ENCODE peak calls at places on chromosome 12, in nine cellular contexts. One of them, this sample, is unnamed.

GRCh38 chr12:65634626-65635331 is 189.5 kb upstream of the HMGA2 start:
- DNase-seq in mammary epithelial cell: peak; percentile 77
- DNase-seq in Peyer's patch: no peak
- DNase-seq in heart left ventricle: no peak
- DNase-seq in endodermal cell: no peak
- DNase-seq in fibroblast of lung: peak; percentile 79
- DNase-seq in Caco-2: no peak
- DNase-seq in body of pancreas: no peak
- DNase-seq in SK-N-SH: no peak
- DNase-seq in this sample: no peak

GRCh38 chr12:48788852-48789775 is at the start of gene ADCY6:
- DNase-seq in body of pancreas: peak; percentile 89
- DNase-seq in endodermal cell: peak; percentile 96
- DNase-seq in heart left ventricle: peak; percentile 88
- DNase-seq in Caco-2: peak; percentile 94
- DNase-seq in Peyer's patch: no peak
- DNase-seq in SK-N-SH: peak; percentile 96
- DNase-seq in mammary epithelial cell: peak; percentile 47
- DNase-seq in fibroblast of lung: peak; percentile 77
- DNase-seq in this sample: no peak

GRCh38 chr12:104588048-104588942 is 131.5 kb downstream of the CHST11 start:
- DNase-seq in fibroblast of lung: peak; percentile 89
- DNase-seq in Peyer's patch: no peak
- DNase-seq in body of pancreas: no peak
- DNase-seq in Caco-2: no peak
- DNase-seq in SK-N-SH: no peak
- DNase-seq in mammary epithelial cell: peak; percentile 97
- DNase-seq in heart left ventricle: no peak
- DNase-seq in endodermal cell: no peak
- DNase-seq in this sample: no peak

GRCh38 chr12:27969901-27970390 is 2.6 kb downstream of the PTHLH start:
- DNase-seq in fibroblast of lung: peak; percentile 80
- DNase-seq in Peyer's patch: no peak
- DNase-seq in body of pancreas: peak; percentile 73
- DNase-seq in endodermal cell: peak; percentile 94
- DNase-seq in mammary epithelial cell: peak; percentile 95
- DNase-seq in heart left ventricle: peak; percentile 50
- DNase-seq in Caco-2: peak; percentile 86
- DNase-seq in SK-N-SH: no peak
- DNase-seq in this sample: peak; percentile 79

GRCh38 chr12:84912191-84913142 is at the start of gene SLC6A15:
- DNase-seq in Caco-2: no peak
- DNase-seq in fibroblast of lung: peak; percentile 74
- DNase-seq in body of pancreas: peak; percentile 27
- DNase-seq in Peyer's patch: no peak
- DNase-seq in SK-N-SH: peak; percentile 91
- DNase-seq in heart left ventricle: no peak
- DNase-seq in endodermal cell: peak; percentile 95
- DNase-seq in mammary epithelial cell: peak; percentile 88
- DNase-seq in this sample: peak; percentile 14

GRCh38 chr12:116999066-116999465 is 88.3 kb downstream of the FBXW8 start:
- DNase-seq in Caco-2: no peak
- DNase-seq in SK-N-SH: no peak
- DNase-seq in mammary epithelial cell: no peak
- DNase-seq in heart left ventricle: no peak
- DNase-seq in fibroblast of lung: no peak
- DNase-seq in Peyer's patch: no peak
- DNase-seq in endodermal cell: no peak
- DNase-seq in body of pancreas: no peak
- DNase-seq in this sample: no peak

GRCh38 chr12:30696486-30696885 is 817 bp upstream of the IPO8 start:
- DNase-seq in endodermal cell: peak; percentile 77
- DNase-seq in heart left ventricle: no peak
- DNase-seq in fibroblast of lung: no peak
- DNase-seq in SK-N-SH: peak; percentile 26
- DNase-seq in mammary epithelial cell: no peak
- DNase-seq in Peyer's patch: no peak
- DNase-seq in body of pancreas: peak; percentile 12
- DNase-seq in Caco-2: peak; percentile 8
- DNase-seq in this sample: peak; percentile 10

GRCh38 chr12:57632369-57632897 is 568 bp downstream of the B4GALNT1 start:
- DNase-seq in SK-N-SH: peak; percentile 84
- DNase-seq in Peyer's patch: no peak
- DNase-seq in endodermal cell: peak; percentile 87
- DNase-seq in heart left ventricle: peak; percentile 22
- DNase-seq in fibroblast of lung: peak; percentile 32
- DNase-seq in Caco-2: peak; percentile 42
- DNase-seq in mammary epithelial cell: peak; percentile 29
- DNase-seq in body of pancreas: no peak
- DNase-seq in this sample: no peak

GRCh38 chr12:56117778-56118687 is at the start of gene ZC3H10:
- DNase-seq in fibroblast of lung: peak; percentile 99
- DNase-seq in heart left ventricle: peak; percentile 96
- DNase-seq in Peyer's patch: peak; percentile 96
- DNase-seq in body of pancreas: peak; percentile 99
- DNase-seq in Caco-2: peak; percentile 98
- DNase-seq in SK-N-SH: peak; percentile 89
- DNase-seq in endodermal cell: peak; percentile 100
- DNase-seq in mammary epithelial cell: peak; percentile 99
- DNase-seq in this sample: peak; percentile 95
- TF ChIP-seq CTCF in fibroblast of lung: peak; percentile 44
- TF ChIP-seq CTCF in heart left ventricle: peak; percentile 30
- TF ChIP-seq CTCF in Peyer's patch: peak; percentile 55
- TF ChIP-seq CTCF in body of pancreas: peak; percentile 83
- TF ChIP-seq CTCF in Caco-2: peak; percentile 53
- TF ChIP-seq CTCF in SK-N-SH: peak; percentile 51
- TF ChIP-seq CTCF in endodermal cell: peak; percentile 69
- TF ChIP-seq CTCF in mammary epithelial cell: peak; percentile 23
- TF ChIP-seq CTCF in this sample: peak; percentile 58

GRCh38 chr12:75692883-75693282 is 181.5 kb upstream of the KRR1 start:
- DNase-seq in heart left ventricle: no peak
- DNase-seq in mammary epithelial cell: no peak
- DNase-seq in endodermal cell: no peak
- DNase-seq in body of pancreas: no peak
- DNase-seq in Caco-2: no peak
- DNase-seq in fibroblast of lung: peak; percentile 46
- DNase-seq in Peyer's patch: no peak
- DNase-seq in SK-N-SH: no peak
- DNase-seq in this sample: no peak
- H3K4me3 ChIP-seq in heart left ventricle: no peak overlapping the region
- H3K4me3 ChIP-seq in mammary epithelial cell: no peak overlapping the region
- H3K4me3 ChIP-seq in endodermal cell: no peak overlapping the region
- H3K4me3 ChIP-seq in body of pancreas: no peak overlapping the region
- H3K4me3 ChIP-seq in Caco-2: no peak overlapping the region
- H3K4me3 ChIP-seq in fibroblast of lung: no peak overlapping the region
- H3K4me3 ChIP-seq in Peyer's patch: no peak overlapping the region
- H3K4me3 ChIP-seq in SK-N-SH: no peak overlapping the region
- H3K4me3 ChIP-seq in this sample: no peak overlapping the region

DNA sequence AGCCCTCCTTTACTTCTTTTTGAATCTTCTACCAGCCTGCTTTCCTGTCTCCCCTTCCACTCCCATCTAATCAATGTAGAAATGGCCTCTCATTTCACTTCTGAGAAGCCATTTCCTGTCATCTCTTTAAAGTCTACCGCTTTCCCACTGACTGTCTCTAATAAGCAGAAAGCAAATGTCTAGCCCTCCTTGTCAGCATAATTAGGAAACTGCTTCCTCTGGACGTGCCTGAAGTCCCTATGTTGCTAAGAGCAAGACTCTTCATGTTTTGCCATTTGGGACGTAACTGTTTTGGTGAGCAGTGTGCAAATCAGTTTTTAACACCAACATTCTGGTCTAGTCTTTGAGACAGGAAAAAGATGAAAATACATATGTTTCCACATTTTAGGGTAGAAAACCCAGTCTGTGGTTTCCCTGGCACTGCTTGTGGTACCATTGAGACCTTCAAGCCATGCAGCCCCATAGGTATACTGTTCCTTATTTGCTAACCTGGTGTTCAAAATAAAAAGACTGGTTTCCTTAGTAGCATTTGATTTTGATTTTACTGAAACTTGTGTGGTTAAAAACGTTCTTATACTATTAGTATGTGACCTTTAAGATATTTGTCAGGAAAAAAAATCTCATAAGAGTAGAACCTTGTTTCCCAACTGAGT is 22.1 kb downstream of the IFNG start:
- DNase-seq in SK-N-SH: no peak
- DNase-seq in Caco-2: no peak
- DNase-seq in body of pancreas: no peak
- DNase-seq in Peyer's patch: no peak
- DNase-seq in endodermal cell: no peak
- DNase-seq in fibroblast of lung: no peak
- DNase-seq in mammary epithelial cell: no peak
- DNase-seq in heart left ventricle: no peak
- DNase-seq in this sample: no peak
- H3K27me3 ChIP-seq in SK-N-SH: peaks cover 6% of the 10 kb centered on the region
- H3K27me3 ChIP-seq in Caco-2: no peaks in the 10 kb centered on the region
- H3K27me3 ChIP-seq in body of pancreas: no peaks in the 10 kb centered on the region
- H3K27me3 ChIP-seq in Peyer's patch: no peaks in the 10 kb centered on the region
- H3K27me3 ChIP-seq in endodermal cell: peaks cover 64% of the 10 kb centered on the region
- H3K27me3 ChIP-seq in fibroblast of lung: no peaks in the 10 kb centered on the region
- H3K27me3 ChIP-seq in mammary epithelial cell: no peaks in the 10 kb centered on the region
- H3K27me3 ChIP-seq in heart left ventricle: no peaks in the 10 kb centered on the region
- H3K27me3 ChIP-seq in this sample: no peaks in the 10 kb centered on the region

GRCh38 chr12:122097641-122098364 is 19.2 kb downstream of the MLXIP start:
- DNase-seq in Peyer's patch: no peak
- DNase-seq in fibroblast of lung: peak; percentile 60
- DNase-seq in endodermal cell: peak; percentile 90
- DNase-seq in mammary epithelial cell: no peak
- DNase-seq in heart left ventricle: no peak
- DNase-seq in SK-N-SH: peak; percentile 66
- DNase-seq in Caco-2: peak; percentile 74
- DNase-seq in body of pancreas: peak; percentile 98
- DNase-seq in this sample: no peak

GRCh38 chr12:122102331-122102730 is 23.8 kb downstream of the MLXIP start:
- DNase-seq in Caco-2: no peak
- DNase-seq in SK-N-SH: no peak
- DNase-seq in endodermal cell: no peak
- DNase-seq in fibroblast of lung: no peak
- DNase-seq in mammary epithelial cell: no peak
- DNase-seq in body of pancreas: peak; percentile 44
- DNase-seq in Peyer's patch: no peak
- DNase-seq in heart left ventricle: peak; percentile 63
- DNase-seq in this sample: no peak

GRCh38 chr12:122099856-122100255 is 21.3 kb downstream of the MLXIP start:
- DNase-seq in endodermal cell: no peak
- DNase-seq in fibroblast of lung: no peak
- DNase-seq in Caco-2: no peak
- DNase-seq in heart left ventricle: no peak
- DNase-seq in mammary epithelial cell: no peak
- DNase-seq in body of pancreas: no peak
- DNase-seq in SK-N-SH: no peak
- DNase-seq in Peyer's patch: no peak
- DNase-seq in this sample: no peak

GRCh38 chr12:122099280-122099749 is 20.8 kb downstream of the MLXIP start:
- DNase-seq in endodermal cell: peak; percentile 45
- DNase-seq in Peyer's patch: no peak
- DNase-seq in heart left ventricle: no peak
- DNase-seq in body of pancreas: no peak
- DNase-seq in fibroblast of lung: no peak
- DNase-seq in SK-N-SH: no peak
- DNase-seq in Caco-2: no peak
- DNase-seq in mammary epithelial cell: no peak
- DNase-seq in this sample: no peak

GRCh38 chr12:122100568-122100967 is 22.0 kb downstream of the MLXIP start:
- DNase-seq in endodermal cell: no peak
- DNase-seq in Peyer's patch: no peak
- DNase-seq in SK-N-SH: no peak
- DNase-seq in body of pancreas: no peak
- DNase-seq in fibroblast of lung: no peak
- DNase-seq in Caco-2: no peak
- DNase-seq in heart left ventricle: no peak
- DNase-seq in mammary epithelial cell: no peak
- DNase-seq in this sample: no peak
- TF ChIP-seq CTCF in endodermal cell: no peak
- TF ChIP-seq CTCF in Peyer's patch: no peak
- TF ChIP-seq CTCF in SK-N-SH: no peak
- TF ChIP-seq CTCF in body of pancreas: no peak
- TF ChIP-seq CTCF in fibroblast of lung: no peak
- TF ChIP-seq CTCF in Caco-2: no peak
- TF ChIP-seq CTCF in heart left ventricle: no peak
- TF ChIP-seq CTCF in mammary epithelial cell: no peak
- TF ChIP-seq CTCF in this sample: no peak

GRCh38 chr12:88495031-88495430 is 85.2 kb downstream of the KITLG start:
- DNase-seq in mammary epithelial cell: no peak
- DNase-seq in heart left ventricle: no peak
- DNase-seq in SK-N-SH: no peak
- DNase-seq in Caco-2: no peak
- DNase-seq in fibroblast of lung: no peak
- DNase-seq in body of pancreas: no peak
- DNase-seq in endodermal cell: no peak
- DNase-seq in Peyer's patch: no peak
- DNase-seq in this sample: no peak
- H3K4me3 ChIP-seq in mammary epithelial cell: no peak overlapping the region
- H3K4me3 ChIP-seq in heart left ventricle: no peak overlapping the region
- H3K4me3 ChIP-seq in SK-N-SH: no peak overlapping the region
- H3K4me3 ChIP-seq in Caco-2: no peak overlapping the region
- H3K4me3 ChIP-seq in fibroblast of lung: no peak overlapping the region
- H3K4me3 ChIP-seq in body of pancreas: no peak overlapping the region
- H3K4me3 ChIP-seq in endodermal cell: no peak overlapping the region
- H3K4me3 ChIP-seq in Peyer's patch: no peak overlapping the region
- H3K4me3 ChIP-seq in this sample: no peak overlapping the region

DNA sequence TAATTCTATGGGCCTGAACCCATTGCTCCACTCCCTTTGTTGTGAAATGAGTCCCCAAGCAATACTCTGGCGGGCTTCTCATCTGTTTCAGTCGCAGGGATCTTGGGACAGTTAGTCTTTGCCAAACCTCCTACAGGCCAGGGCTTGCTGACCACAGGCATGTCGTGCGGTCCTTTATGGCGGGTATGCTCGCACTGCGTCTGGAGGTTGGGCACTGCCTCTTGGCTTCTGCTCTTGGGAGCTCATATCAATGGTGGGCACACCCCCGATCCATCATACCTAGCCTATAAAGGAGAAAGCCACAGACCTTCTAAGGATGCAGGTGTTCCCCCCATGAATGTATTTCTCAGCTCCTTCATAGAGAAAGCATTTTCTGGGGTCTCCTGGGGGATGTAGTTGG is 99.3 kb downstream of the AACS start:
- DNase-seq in mammary epithelial cell: peak; percentile 40
- DNase-seq in fibroblast of lung: no peak
- DNase-seq in Caco-2: no peak
- DNase-seq in body of pancreas: no peak
- DNase-seq in endodermal cell: no peak
- DNase-seq in SK-N-SH: no peak
- DNase-seq in Peyer's patch: no peak
- DNase-seq in heart left ventricle: no peak
- DNase-seq in this sample: no peak
- H3K27me3 ChIP-seq in mammary epithelial cell: no peaks in the 10 kb centered on the region
- H3K27me3 ChIP-seq in fibroblast of lung: no peaks in the 10 kb centered on the region
- H3K27me3 ChIP-seq in Caco-2: no peaks in the 10 kb centered on the region
- H3K27me3 ChIP-seq in body of pancreas: no peaks in the 10 kb centered on the region
- H3K27me3 ChIP-seq in endodermal cell: no peaks in the 10 kb centered on the region
- H3K27me3 ChIP-seq in SK-N-SH: no peaks in the 10 kb centered on the region
- H3K27me3 ChIP-seq in Peyer's patch: no peaks in the 10 kb centered on the region
- H3K27me3 ChIP-seq in heart left ventricle: no peaks in the 10 kb centered on the region
- H3K27me3 ChIP-seq in this sample: no peaks in the 10 kb centered on the region